ENCODE peak calls at places on chromosome 6, in four cellular contexts. P is iPS DF 6.9, Q is adrenal gland, C is EH. W is an unnamed sample.

GRCh38 chr6:22008248-22008836 is 288.5 kb downstream of the PRL start:
- DNase-seq in C (peak; percentile 37), Q (no peak), P (no peak), W (no peak)

GRCh38 chr6:74574794-74575193 is 631.1 kb downstream of the COL12A1 start:
- DNase-seq in Q (no peak), P (peak; percentile 22), C (peak; percentile 47), W (peak; percentile 2)

GRCh38 chr6:142300758-142301251 is 1.0 kb upstream of the ADGRG6 start:
- DNase-seq in C (peak; percentile 63), P (no peak), Q (no peak), W (no peak)

GRCh38 chr6:64969139-64969538 is 737.9 kb downstream of the EYS start:
- DNase-seq in P (no peak), Q (no peak), C (no peak), W (no peak)

GRCh38 chr6:28943223-28943556 is 19.4 kb upstream of the TRIM27 start:
- DNase-seq in C (no peak), P (no peak), Q (no peak), W (no peak)

GRCh38 chr6:108408453-108408852 is 113.6 kb downstream of the AFG1L start:
- DNase-seq in C (peak; percentile 6), Q (peak; percentile 42), P (no peak), W (no peak)

GRCh38 chr6:43972915-43973304 is 154.3 kb downstream of the MRPL14 start:
- DNase-seq in P (no peak), Q (peak; percentile 94), C (peak; percentile 96), W (no peak)

GRCh38 chr6:107032051-107032450 is 4.1 kb downstream of the MTRES1 start:
- DNase-seq in C (peak; percentile 9), Q (no peak), P (no peak), W (no peak)

GRCh38 chr6:87396595-87397392 is 11.0 kb upstream of the CFAP206 start:
- DNase-seq in Q (no peak), C (no peak), P (no peak), W (no peak)